ENCODE peak calls at places on chromosomes 16 and 17, in six cellular contexts. P is mucosa of gallbladder; K is ELR; H is stimulated activated CD8-positive, alpha-beta memory T cell treated with anti-CD3 and anti-CD28 coated beads, Interleukin-7, amount 100 ng/mL, for 24 hours; G is dorsolateral prefrontal cortex; X is effector memory CD8-positive, alpha-beta T cell. S is an unnamed sample.

GRCh38 chr16:15990902-15991301 is 41.5 kb downstream of the ABCC1 start:
- DNase-seq in P (no peak), K (no peak), H (no peak), G (no peak), X (no peak), S (no peak)

GRCh38 chr16:1218930-1219611 is 6.0 kb downstream of the TPSG1 start:
- DNase-seq in P (no peak), K (no peak), H (no peak), G (no peak), X (no peak), S (no peak)

GRCh38 chr16:68397710-68398171 is 50.6 kb downstream of the SMPD3 start:
- DNase-seq in P (no peak), K (no peak), H (no peak), G (no peak), X (no peak), S (no peak)

GRCh38 chr16:67246081-67246944 is 968 bp downstream of the FHOD1 start:
- DNase-seq in P (peak), K (peak), H (no peak), G (peak), X (no peak), S (peak)

GRCh38 chr17:20191066-20191465 is 181.9 kb downstream of the SPECC1 start:
- DNase-seq in P (no peak), K (peak), H (no peak), G (no peak), X (no peak), S (peak)

GRCh38 chr17:46742539-46743270 is 75.8 kb downstream of the WNT3 start:
- DNase-seq in P (peak), K (peak), H (no peak), G (no peak), X (no peak), S (peak)

GRCh38 chr17:65666869-65667268 is 105.4 kb upstream of the AXIN2 start:
- DNase-seq in P (no peak), K (no peak), H (no peak), G (no peak), X (no peak), S (no peak)

GRCh38 chr17:73203788-73204479 is 11.1 kb downstream of the COG1 start:
- DNase-seq in P (no peak), K (no peak), H (no peak), G (no peak), X (peak), S (no peak)

GRCh38 chr16:19844945-19845641 is 39.6 kb downstream of the GPRC5B start:
- DNase-seq in P (peak), K (peak), H (no peak), G (no peak), X (no peak), S (peak)

GRCh38 chr17:58487589-58488427 is at the start of gene HSF5:
- DNase-seq in P (peak), K (no peak), H (peak), G (no peak), X (peak), S (no peak)

GRCh38 chr17:79517812-79518211 is 93.0 kb downstream of the RBFOX3 start:
- DNase-seq in P (no peak), K (no peak), H (no peak), G (no peak), X (no peak), S (no peak)

GRCh38 chr16:81544691-81545365 is 100.2 kb downstream of the CMIP start:
- DNase-seq in P (no peak), K (no peak), H (no peak), G (no peak), X (no peak), S (no peak)

GRCh38 chr17:8941520-8941919 is 24.0 kb downstream of the PIK3R5 start:
- DNase-seq in P (no peak), K (no peak), H (no peak), G (no peak), X (peak), S (no peak)

GRCh38 chr17:69314246-69315030 is 12.5 kb downstream of the ABCA5 start:
- DNase-seq in P (no peak), K (no peak), H (no peak), G (no peak), X (no peak), S (no peak)

GRCh38 chr16:55842369-55843104 is 9.6 kb upstream of the CES1 start:
- DNase-seq in P (peak), K (peak), H (no peak), G (no peak), X (peak), S (peak)

GRCh38 chr17:83160443-83161297 is 81.3 kb downstream of the METRNL start:
- DNase-seq in P (no peak), K (no peak), H (no peak), G (no peak), X (no peak), S (no peak)

GRCh38 chr17:56830726-56831363 is 2.9 kb downstream of the C17orf67 start:
- DNase-seq in P (no peak), K (no peak), H (no peak), G (no peak), X (no peak), S (no peak)

GRCh38 chr16:70589998-70590471 is 56.3 kb upstream of the IL34 start:
- DNase-seq in P (no peak), K (no peak), H (no peak), G (no peak), X (no peak), S (no peak)

GRCh38 chr17:17350491-17351355 is 47.5 kb downstream of the NT5M start:
- DNase-seq in P (no peak), K (peak), H (no peak), G (no peak), X (no peak), S (no peak)

GRCh38 chr17:62134397-62134796 is 69.3 kb upstream of the MED13 start:
- DNase-seq in P (no peak), K (peak), H (no peak), G (no peak), X (no peak), S (no peak)

GRCh38 chr16:57941016-57941656 is 29.8 kb downstream of the CNGB1 start:
- DNase-seq in P (peak), K (no peak), H (no peak), G (peak), X (no peak), S (peak)

GRCh38 chr17:17269926-17270773 is 10.9 kb downstream of the COPS3 start:
- DNase-seq in P (no peak), K (peak), H (no peak), G (no peak), X (no peak), S (peak)

GRCh38 chr17:80028030-80028429 is 7.6 kb downstream of the TBC1D16 start:
- DNase-seq in P (no peak), K (no peak), H (no peak), G (no peak), X (no peak), S (peak)

GRCh38 chr16:85900031-85900792 is 1.2 kb downstream of the IRF8 start:
- DNase-seq in P (no peak), K (no peak), H (no peak), G (no peak), X (no peak), S (no peak)

GRCh38 chr17:66493283-66494019 is 191.0 kb downstream of the PRKCA start:
- DNase-seq in P (no peak), K (peak), H (no peak), G (no peak), X (no peak), S (peak)

GRCh38 chr17:50210249-50211225 is 9.1 kb upstream of the COL1A1 start:
- DNase-seq in P (peak), K (peak), H (no peak), G (no peak), X (no peak), S (peak)

GRCh38 chr17:36942031-36942599 is 4.8 kb downstream of the LHX1 start:
- DNase-seq in P (no peak), K (no peak), H (no peak), G (no peak), X (no peak), S (no peak)

GRCh38 chr16:57186630-57187507 is 740 bp downstream of the RSPRY1 start:
- DNase-seq in P (peak), K (peak), H (no peak), G (no peak), X (no peak), S (peak)

GRCh38 chr16:1771072-1771863 is at the start of gene NME3:
- DNase-seq in P (peak), K (peak), H (peak), G (peak), X (peak), S (peak)